ENCODE peak calls at places on chromosomes 3 and 15, in ten cellular contexts. Q, X, D, A, Y, J, I, Z, W and B are unnamed samples.

GRCh38 chr3:125144653-125145314 is 67.8 kb downstream of the SLC12A8 start:
- DNase-seq in W (no peak), I (no peak), J (no peak), X (no peak), Q (no peak), Y (no peak), Z (no peak), A (no peak), D (no peak), B (no peak)

GRCh38 chr3:57953541-57953940 is 54.7 kb upstream of the FLNB start:
- DNase-seq in Q (no peak), Y (no peak), Z (no peak), D (no peak), W (no peak), X (no peak), J (no peak), A (no peak), I (no peak), B (no peak)

GRCh38 chr3:63967675-63968611 is 55.4 kb downstream of the PSMD6 start:
- DNase-seq in A (peak; percentile 69), Y (no peak), W (peak; percentile 14), D (peak; percentile 33), Z (no peak), Q (peak; percentile 66), I (peak; percentile 81), X (peak; percentile 72), J (peak; percentile 34), B (peak; percentile 70)

GRCh38 chr3:143535994-143536784 is 312.1 kb downstream of the SLC9A9 start:
- DNase-seq in A (peak; percentile 9), J (peak; percentile 5), I (no peak), W (no peak), D (no peak), Q (no peak), X (no peak), Z (no peak), Y (no peak), B (no peak)

GRCh38 chr3:43632269-43632733 is 10.5 kb upstream of the ANO10 start:
- DNase-seq in I (peak; percentile 28), Y (no peak), W (peak; percentile 58), A (peak; percentile 85), D (no peak), Q (no peak), Z (no peak), X (no peak), J (peak; percentile 97), B (peak; percentile 58)

GRCh38 chr3:192745150-192745549 is 17.8 kb upstream of the FGF12 start:
- DNase-seq in A (no peak), J (no peak), D (no peak), X (no peak), I (no peak), Z (no peak), W (no peak), Q (no peak), Y (no peak), B (no peak)

GRCh38 chr3:28982906-28983305 is 298.0 kb upstream of the RBMS3 start:
- DNase-seq in A (no peak), Q (no peak), W (no peak), Z (no peak), Y (no peak), D (no peak), J (no peak), I (no peak), X (no peak), B (no peak)

GRCh38 chr15:87154771-87155170 is 1075.1 kb downstream of the AGBL1 start:
- DNase-seq in W (no peak), I (peak; percentile 2), Z (peak; percentile 5), A (peak; percentile 81), Q (no peak), J (no peak), D (no peak), Y (no peak), X (no peak), B (peak; percentile 57)

GRCh38 chr3:183392166-183393034 is 36.0 kb downstream of the MCF2L2 start:
- DNase-seq in J (peak; percentile 30), I (peak; percentile 6), X (no peak), Z (no peak), A (no peak), W (no peak), Y (no peak), D (no peak), Q (no peak), B (no peak)

GRCh38 chr3:180570238-180570637 is 31.7 kb upstream of the TTC14 start:
- DNase-seq in Y (no peak), D (no peak), I (no peak), J (no peak), W (no peak), X (no peak), A (no peak), Z (no peak), Q (no peak), B (no peak)

GRCh38 chr3:138747229-138747628 is 87.5 kb downstream of the PIK3CB start:
- DNase-seq in I (no peak), W (no peak), J (no peak), A (no peak), Z (no peak), Y (no peak), X (no peak), Q (no peak), D (no peak), B (peak; percentile 27)

GRCh38 chr15:42053914-42054313 is 33.1 kb upstream of the PLA2G4E start:
- DNase-seq in A (no peak), W (no peak), J (no peak), I (no peak), Y (no peak), X (peak; percentile 86), Q (no peak), D (no peak), Z (no peak), B (no peak)

GRCh38 chr3:142975316-142975995 is 12.0 kb upstream of the PAQR9 start:
- DNase-seq in X (no peak), Q (no peak), W (no peak), Z (no peak), Y (no peak), J (no peak), I (no peak), D (no peak), A (no peak), B (no peak)

GRCh38 chr15:75309711-75310110 is 26.2 kb upstream of the COMMD4 start:
- DNase-seq in Y (no peak), W (no peak), Q (no peak), A (no peak), X (no peak), D (no peak), I (peak; percentile 10), Z (no peak), J (no peak), B (no peak)

GRCh38 chr3:61688307-61688695 is 126.9 kb downstream of the PTPRG start:
- DNase-seq in W (no peak), X (no peak), Q (no peak), Z (no peak), J (no peak), A (no peak), D (no peak), Y (no peak), I (no peak), B (no peak)

GRCh38 chr3:193879099-193879863 is 256.7 kb upstream of the HES1 start:
- DNase-seq in J (no peak), A (no peak), Y (no peak), X (no peak), D (no peak), I (no peak), Z (no peak), Q (no peak), W (no peak), B (no peak)

GRCh38 chr3:126110431-126111125 is 26.7 kb upstream of the SLC41A3 start:
- DNase-seq in W (no peak), I (no peak), A (no peak), D (no peak), J (no peak), Z (no peak), Y (no peak), Q (no peak), X (no peak), B (no peak)

GRCh38 chr3:21292971-21293370 is 458.0 kb downstream of the ZNF385D start:
- DNase-seq in X (no peak), A (no peak), J (no peak), D (no peak), Q (no peak), W (no peak), Z (no peak), Y (no peak), I (no peak), B (no peak)

GRCh38 chr3:195768831-195769303 is 42.9 kb downstream of the MUC4 start:
- DNase-seq in D (no peak), X (no peak), J (no peak), A (no peak), Q (no peak), Y (no peak), Z (no peak), I (no peak), W (no peak), B (no peak)

GRCh38 chr3:108044699-108045098 is 46.1 kb downstream of the CD47 start:
- DNase-seq in Z (no peak), Y (no peak), Q (no peak), D (no peak), J (no peak), I (no peak), A (no peak), X (no peak), W (no peak), B (no peak)

GRCh38 chr15:98648654-98649537 is 557 bp downstream of the IGF1R start:
- DNase-seq in Z (no peak), A (peak; percentile 58), X (peak; percentile 62), I (peak; percentile 68), Y (no peak), Q (peak; percentile 32), D (peak; percentile 20), J (peak; percentile 51), W (peak; percentile 62), B (peak; percentile 82)

GRCh38 chr3:1752205-1752604 is 346.5 kb upstream of the CNTN4 start:
- DNase-seq in Y (no peak), X (no peak), I (no peak), Q (no peak), A (no peak), Z (no peak), J (no peak), D (no peak), W (no peak), B (no peak)

GRCh38 chr3:100158877-100159563 is 44.7 kb upstream of the FILIP1L start:
- DNase-seq in D (no peak), Z (no peak), I (no peak), J (no peak), Y (no peak), X (no peak), A (no peak), Q (no peak), W (no peak), B (no peak)

GRCh38 chr15:65550681-65551098 is 20.4 kb downstream of the HACD3 start:
- DNase-seq in I (peak; percentile 43), A (peak; percentile 83), W (no peak), Y (no peak), D (no peak), Z (no peak), X (no peak), Q (no peak), J (peak; percentile 2), B (peak; percentile 83)

GRCh38 chr15:49832421-49832980 is 211.7 kb downstream of the DTWD1 start:
- DNase-seq in Z (no peak), D (no peak), X (peak; percentile 70), I (peak; percentile 16), Y (no peak), A (peak; percentile 31), J (peak; percentile 45), W (no peak), Q (no peak), B (peak; percentile 10)

GRCh38 chr15:101844916-101845315 is 32.9 kb downstream of the OR4F15 start:
- DNase-seq in A (no peak), Q (no peak), W (no peak), Y (no peak), D (no peak), Z (no peak), I (no peak), X (no peak), J (no peak), B (no peak)

GRCh38 chr15:31034152-31034551 is 42.7 kb upstream of the MTMR10 start:
- DNase-seq in Z (no peak), Q (no peak), A (no peak), X (no peak), W (no peak), Y (no peak), I (no peak), J (no peak), D (no peak), B (no peak)

GRCh38 chr3:58952128-58952917 is 97.5 kb downstream of the CFAP20DC start:
- DNase-seq in Q (no peak), Y (no peak), I (peak; percentile 11), J (no peak), X (no peak), W (no peak), D (no peak), A (no peak), Z (no peak), B (no peak)